ENCODE peak calls at places on chromosomes 4 and X, in nine cellular contexts. L is A172; V is kidney tubule cell; F is NCI-H524; R is Jurkat, Clone E6-1; B is iris pigment epithelial cell; G is GM19239; T is activated CD8-positive, alpha-beta memory T cell treated with anti-CD3 and anti-CD28 coated beads, Interleukin-2, amount 50 U/mL, for 48 hours; I is GM23248. Y is an unnamed sample.

GRCh38 chrX:53093177-53093655 is 726 bp upstream of the KANTR start:
- DNase-seq in L (peak; percentile 77), G (no peak), R (no peak), V (peak; percentile 75), F (peak; percentile 88), I (peak; percentile 87), B (peak; percentile 83), T (peak; percentile 81), Y (peak; percentile 48)

GRCh38 chrX:105910563-105911105 is 88.3 kb downstream of the NRK start:
- DNase-seq in T (no peak), I (no peak), L (no peak), V (no peak), G (no peak), F (no peak), B (peak; percentile 73), R (no peak), Y (no peak)

GRCh38 chr4:138938371-138938699 is 77.2 kb upstream of the NOCT start:
- DNase-seq in G (no peak), I (peak; percentile 63), F (peak; percentile 35), R (peak; percentile 8), B (peak; percentile 62), V (peak; percentile 61), T (no peak), L (peak; percentile 45), Y (peak; percentile 60)

GRCh38 chr4:68447201-68447600 is at the start of gene TMPRSS11E:
- DNase-seq in V (peak; percentile 50), L (no peak), F (no peak), B (no peak), R (no peak), T (no peak), I (no peak), G (no peak), Y (peak; percentile 86)

GRCh38 chr4:6324461-6324998 is 54.9 kb downstream of the WFS1 start:
- DNase-seq in R (no peak), V (no peak), F (no peak), B (no peak), T (no peak), G (no peak), L (no peak), I (no peak), Y (no peak)

GRCh38 chrX:37302569-37302968 is 46.6 kb upstream of the PRRG1 start:
- DNase-seq in G (no peak), F (peak; percentile 30), T (no peak), I (peak; percentile 35), L (no peak), R (peak; percentile 1), B (peak; percentile 40), V (peak; percentile 54), Y (peak; percentile 20)

GRCh38 chr4:105966046-105966445 is 70.8 kb downstream of the NPNT start:
- DNase-seq in L (peak; percentile 13), V (peak; percentile 72), B (peak; percentile 79), F (no peak), R (no peak), I (peak; percentile 81), G (no peak), T (no peak), Y (peak; percentile 71)

GRCh38 chrX:24203072-24203808 is 53.7 kb downstream of the ZFX start:
- DNase-seq in B (no peak), I (no peak), R (no peak), L (no peak), F (no peak), G (no peak), T (no peak), V (no peak), Y (no peak)

GRCh38 chr4:109990307-109991257 is 77.9 kb downstream of the EGF start:
- DNase-seq in B (no peak), T (no peak), R (no peak), L (no peak), G (peak; percentile 46), I (no peak), V (no peak), F (no peak), Y (no peak)

GRCh38 chrX:20412871-20413486 is 146.3 kb upstream of the RPS6KA3 start:
- DNase-seq in I (no peak), G (peak; percentile 9), R (peak; percentile 80), B (no peak), F (no peak), L (no peak), T (peak; percentile 51), V (no peak), Y (no peak)

GRCh38 chrX:1248381-1249061 is 20.1 kb upstream of the CSF2RA start:
- DNase-seq in V (no peak), G (no peak), B (no peak), L (peak; percentile 19), T (peak; percentile 57), I (peak; percentile 12), F (peak; percentile 4), R (no peak), Y (no peak)

GRCh38 chr4:165541773-165542459 is 163.1 kb downstream of the CPE start:
- DNase-seq in L (no peak), B (no peak), R (no peak), F (no peak), G (no peak), T (no peak), I (no peak), V (no peak), Y (no peak)

GRCh38 chr4:75584067-75584466 is 28.2 kb downstream of the ODAPH start:
- DNase-seq in G (no peak), V (peak; percentile 52), F (no peak), R (no peak), B (peak; percentile 20), L (peak; percentile 7), T (no peak), I (no peak), Y (no peak)

GRCh38 chr4:28792917-28793597 is 1927.1 kb upstream of the PCDH7 start:
- DNase-seq in B (no peak), L (no peak), G (no peak), F (peak; percentile 53), T (no peak), R (no peak), V (no peak), I (no peak), Y (no peak)

GRCh38 chrX:130896026-130896425 is 7.0 kb downstream of the ENOX2 start:
- DNase-seq in B (no peak), I (peak; percentile 51), T (no peak), R (no peak), G (no peak), F (no peak), V (no peak), L (no peak), Y (no peak)

GRCh38 chr4:107818301-107818910 is 6.3 kb upstream of the SGMS2 start:
- DNase-seq in B (peak; percentile 31), I (peak; percentile 48), F (peak; percentile 75), L (peak; percentile 7), T (no peak), V (peak; percentile 84), G (no peak), R (no peak), Y (peak; percentile 49)

GRCh38 chrX:69264134-69264533 is 98.9 kb upstream of the PJA1 start:
- DNase-seq in F (no peak), L (no peak), R (no peak), T (no peak), B (no peak), V (no peak), I (no peak), G (no peak), Y (no peak)

GRCh38 chrX:85928606-85929005 is 118.8 kb downstream of the CHM start:
- DNase-seq in I (no peak), G (no peak), B (no peak), T (no peak), F (no peak), R (no peak), V (no peak), L (no peak), Y (no peak)

GRCh38 chr4:4396628-4397440 is 9.9 kb downstream of the NSG1 start:
- DNase-seq in G (no peak), L (no peak), B (peak; percentile 53), V (no peak), I (no peak), T (no peak), R (no peak), F (peak; percentile 81), Y (no peak)

GRCh38 chr4:161208564-161208963 is 955.2 kb downstream of the FSTL5 start:
- DNase-seq in V (no peak), T (no peak), G (no peak), I (no peak), R (no peak), L (no peak), F (no peak), B (no peak), Y (no peak)

GRCh38 chr4:19372365-19372764 is 879.3 kb upstream of the SLIT2 start:
- DNase-seq in R (no peak), L (no peak), I (no peak), V (no peak), B (no peak), T (no peak), F (no peak), G (no peak), Y (no peak)

GRCh38 chr4:57083107-57083506 is 27.1 kb downstream of the IGFBP7 start:
- DNase-seq in R (no peak), B (no peak), I (no peak), G (no peak), T (no peak), L (no peak), F (no peak), V (no peak), Y (no peak)

GRCh38 chrX:10618911-10619310 is 1.5 kb downstream of the MID1 start:
- DNase-seq in B (peak; percentile 35), I (peak; percentile 43), V (no peak), L (no peak), F (peak; percentile 40), T (no peak), G (no peak), R (no peak), Y (no peak)

Y was measured in bronchial epithelial cell.